ENCODE peak calls at places on chromosomes 6 and 20, in seven cellular contexts. H is uterus, D is A549, V is esophagus squamous epithelium, I is esophagus muscularis mucosa, F is heart left ventricle, C is transverse colon. X is an unnamed sample.
A peak's percentile ranks its signal among the peaks of the same experiment; 100 is the strongest.

GRCh38 chr6:117534974-117535373 is 52.5 kb downstream of the DCBLD1 start:
- DNase-seq in H (no peak), D (no peak), V (no peak), I (no peak), F (no peak), C (no peak), X (no peak)

GRCh38 chr20:48794360-48794759 is 33.4 kb downstream of the PREX1 start:
- DNase-seq in H (no peak), D (no peak), V (no peak), I (no peak), F (no peak), C (no peak), X (no peak)

GRCh38 chr20:8213831-8214587 is 81.9 kb downstream of the PLCB1 start:
- DNase-seq in H (no peak), D (no peak), V (no peak), I (no peak), F (no peak), C (no peak), X (no peak)

GRCh38 chr6:101226677-101227135 is 166.8 kb upstream of the GRIK2 start:
- DNase-seq in H (no peak), D (peak; percentile 55), V (no peak), I (no peak), F (no peak), C (no peak), X (no peak)

GRCh38 chr6:39330476-39330875 is 8.0 kb upstream of the KCNK16 start:
- DNase-seq in H (no peak), D (no peak), V (no peak), I (no peak), F (peak; percentile 57), C (no peak), X (no peak)

GRCh38 chr6:11232968-11233626 is 629 bp upstream of the NEDD9 start:
- DNase-seq in H (no peak), D (no peak), V (no peak), I (no peak), F (no peak), C (peak; percentile 44), X (no peak)

GRCh38 chr6:16854986-16855385 is 93.7 kb upstream of the ATXN1 start:
- DNase-seq in H (no peak), D (no peak), V (no peak), I (no peak), F (no peak), C (no peak), X (no peak)

GRCh38 chr20:12265662-12266061 is 348.0 kb downstream of the BTBD3 start:
- DNase-seq in H (no peak), D (no peak), V (no peak), I (no peak), F (no peak), C (no peak), X (no peak)

GRCh38 chr20:62287759-62288534 is 14.8 kb upstream of the ADRM1 start:
- DNase-seq in H (no peak), D (no peak), V (no peak), I (no peak), F (no peak), C (no peak), X (no peak)

GRCh38 chr6:154868143-154868594 is 126.9 kb upstream of the TIAM2 start:
- DNase-seq in H (no peak), D (peak; percentile 45), V (no peak), I (no peak), F (no peak), C (no peak), X (no peak)

GRCh38 chr6:134979142-134979541 is 29.2 kb upstream of the ALDH8A1 start:
- DNase-seq in H (no peak), D (no peak), V (no peak), I (no peak), F (no peak), C (no peak), X (no peak)

GRCh38 chr20:17875106-17875980 is 93.3 kb downstream of the SNX5 start:
- DNase-seq in H (peak; percentile 87), D (peak; percentile 69), V (no peak), I (no peak), F (no peak), C (peak; percentile 96), X (no peak)

GRCh38 chr6:136527831-136528230 is 22.4 kb downstream of the MAP7 start:
- DNase-seq in H (no peak), D (peak; percentile 60), V (no peak), I (no peak), F (no peak), C (no peak), X (no peak)

GRCh38 chr6:26020291-26020982 is 57.8 kb downstream of the TRIM38 start:
- DNase-seq in H (peak; percentile 81), D (peak; percentile 92), V (no peak), I (no peak), F (peak; percentile 85), C (peak; percentile 87), X (no peak)

GRCh38 chr6:36729169-36729549 is 31.5 kb downstream of the RAB44 start:
- DNase-seq in H (no peak), D (no peak), V (no peak), I (no peak), F (no peak), C (no peak), X (no peak)

GRCh38 chr20:63070301-63070625 is 63.5 kb upstream of the BHLHE23 start:
- DNase-seq in H (no peak), D (no peak), V (no peak), I (no peak), F (peak; percentile 7), C (no peak), X (no peak)

GRCh38 chr20:37886851-37887297 is 16.1 kb upstream of the VSTM2L start:
- DNase-seq in H (no peak), D (no peak), V (no peak), I (no peak), F (no peak), C (no peak), X (no peak)

GRCh38 chr6:37818536-37819176 is 871 bp upstream of the ZFAND3 start:
- DNase-seq in H (peak; percentile 96), D (peak; percentile 95), V (peak; percentile 91), I (peak; percentile 99), F (peak; percentile 98), C (peak; percentile 97), X (peak; percentile 80)

GRCh38 chr6:37819802-37820712 is 530 bp downstream of the ZFAND3 start:
- DNase-seq in H (peak; percentile 49), D (peak; percentile 63), V (no peak), I (no peak), F (peak; percentile 77), C (peak; percentile 42), X (peak; percentile 62)

GRCh38 chr6:37820713-37821069 is 1.2 kb downstream of the ZFAND3 start:
- DNase-seq in H (no peak), D (no peak), V (no peak), I (no peak), F (no peak), C (no peak), X (no peak)

GRCh38 chr6:37821449-37821848 is 1.9 kb downstream of the ZFAND3 start:
- DNase-seq in H (no peak), D (no peak), V (no peak), I (no peak), F (no peak), C (no peak), X (no peak)

DNA sequence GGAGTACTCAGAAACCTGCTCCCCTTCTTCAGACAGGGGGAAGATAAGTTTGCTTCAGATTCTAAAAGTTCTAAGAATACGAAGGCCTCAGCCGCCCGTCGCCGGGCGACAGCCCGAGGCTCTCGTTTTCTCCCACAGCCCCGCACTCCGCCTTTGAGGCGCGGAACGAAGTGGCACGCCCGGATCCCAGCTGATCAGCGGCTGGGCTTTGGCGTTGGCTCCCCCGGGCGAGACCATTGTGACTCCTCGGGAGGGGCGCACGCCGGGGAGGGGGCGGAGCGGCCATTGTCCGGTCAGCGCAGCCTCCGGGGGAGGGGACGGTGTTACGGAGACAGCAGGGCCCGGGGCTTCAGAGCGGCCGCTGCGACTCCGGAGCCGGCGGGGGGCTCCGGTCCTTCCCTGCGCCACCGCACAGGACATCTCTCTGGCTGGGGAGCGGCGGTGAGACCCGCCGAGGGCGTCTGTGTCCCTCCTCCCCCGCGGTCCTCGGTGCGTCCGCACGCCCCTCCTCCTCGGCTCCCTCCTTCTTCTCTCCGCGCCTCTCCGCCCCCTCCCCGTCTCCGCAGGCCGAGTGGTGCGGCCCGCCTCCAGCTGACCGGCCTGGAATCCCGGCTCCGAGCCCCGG is at the start of gene ZFAND3:
- DNase-seq in H (peak; percentile 98), D (peak; percentile 96), V (peak; percentile 72), I (peak; percentile 98), F (peak; percentile 98), C (peak; percentile 97), X (peak; percentile 90)
- TF ChIP-seq POLR2A in H (peak; percentile 20), D (no peak), V (no peak), I (no peak), F (peak; percentile 30), C (peak; percentile 48), X (peak; percentile 50)

DNA sequence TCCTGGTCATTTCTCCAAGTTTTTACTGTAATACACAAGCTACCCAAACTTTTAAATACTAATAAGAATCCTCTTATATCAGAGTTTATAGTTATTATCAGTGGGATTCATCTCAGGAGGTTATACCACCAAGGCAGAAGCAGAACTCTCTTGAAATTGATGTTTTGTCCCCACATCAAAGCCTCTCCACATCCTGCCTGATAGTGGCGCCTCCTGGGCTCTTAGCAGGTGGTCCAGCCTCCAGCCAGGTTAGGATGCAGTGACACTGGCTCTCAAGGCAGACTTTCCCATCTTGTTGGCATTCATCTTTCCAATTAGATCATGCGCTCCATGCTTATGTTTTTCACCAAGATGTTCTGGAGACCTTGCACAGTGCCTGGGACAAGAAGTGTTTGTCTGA is 81.8 kb upstream of the INSM1 start:
- DNase-seq in H (no peak), D (no peak), V (no peak), I (no peak), F (no peak), C (no peak), X (no peak)
- TF ChIP-seq POLR2A in H (no peak), D (no peak), V (no peak), I (no peak), F (no peak), C (no peak), X (no peak)

GRCh38 chr6:2240961-2241360 is 4.4 kb downstream of the GMDS start:
- DNase-seq in H (no peak), D (no peak), V (no peak), I (peak; percentile 53), F (no peak), C (no peak), X (no peak)
- TF ChIP-seq POLR2A in H (no peak), D (no peak), V (no peak), I (no peak), F (no peak), C (no peak), X (no peak)

DNA sequence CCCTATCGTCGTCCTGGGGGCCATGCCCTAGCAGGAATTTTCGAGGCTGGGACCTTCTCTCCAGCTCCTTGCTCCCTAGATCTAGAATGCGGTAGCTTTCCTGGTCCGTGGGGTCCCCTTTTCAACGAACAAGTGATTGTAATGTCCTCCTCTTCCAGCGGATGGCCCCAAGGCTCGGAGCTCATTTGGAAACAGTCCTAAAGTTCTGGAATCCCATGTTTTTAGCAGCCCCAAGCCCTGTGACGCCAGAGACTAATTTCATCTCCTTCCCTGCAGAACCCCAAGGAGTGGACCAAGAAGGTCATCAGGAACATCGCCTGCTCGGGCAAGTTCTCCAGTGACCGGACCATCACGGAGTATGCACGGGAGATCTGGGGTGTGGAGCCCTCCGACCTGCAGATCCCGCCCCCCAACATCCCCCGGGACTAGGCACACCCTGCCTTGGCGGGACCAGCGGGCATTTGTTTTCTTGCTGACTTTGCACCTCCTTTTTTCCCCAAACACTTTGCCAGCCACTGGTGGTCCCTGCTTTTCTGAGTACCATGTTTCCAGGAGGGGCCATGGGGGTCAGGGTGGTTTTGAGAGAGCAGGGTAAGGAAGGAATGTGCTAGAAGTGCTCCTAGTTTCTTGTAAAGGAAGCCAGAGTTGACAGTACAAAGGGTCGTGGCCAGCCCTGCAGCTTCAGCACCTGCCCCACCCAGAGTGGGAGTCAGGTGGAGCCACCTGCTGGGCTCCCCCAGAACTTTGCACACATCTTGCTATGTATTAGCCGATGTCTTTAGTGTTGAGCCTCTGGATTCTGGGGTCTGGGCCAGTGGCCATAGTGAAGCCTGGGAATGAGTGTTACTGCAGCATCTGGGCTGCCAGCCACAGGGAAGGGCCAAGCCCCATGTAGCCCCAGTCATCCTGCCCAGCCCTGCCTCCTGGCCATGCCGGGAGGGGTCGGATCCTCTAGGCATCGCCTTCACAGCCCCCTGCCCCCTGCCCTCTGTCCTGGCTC is 48.5 kb downstream of the PYGB start:
- DNase-seq in H (no peak), D (peak; percentile 54), V (no peak), I (no peak), F (no peak), C (peak; percentile 60), X (peak; percentile 45)
- TF ChIP-seq POLR2A in H (no peak), D (peak; percentile 8), V (no peak), I (no peak), F (no peak), C (no peak), X (no peak)

X was measured in H54.